ENCODE peak calls at places on chromosome 18, in five cellular contexts. I is gastrocnemius medialis; R is pons; P is stimulated activated naive CD4-positive, alpha-beta T cell; U is activated CD4-positive, alpha-beta T cell treated with anti-CD3 and anti-CD28 coated beads, Interleukin-2, amount 10 ng/mL, durations not matched to agents 24 days and 14 days. G is an unnamed sample.

GRCh38 chr18:34131008-34131407 is 93.7 kb downstream of the NOL4 start:
- DNase-seq in R (no peak), U (no peak), I (no peak), P (no peak), G (no peak)

GRCh38 chr18:58997811-58998337 is 133.2 kb downstream of the ZNF532 start:
- DNase-seq in I (peak), R (no peak), P (no peak), U (no peak), G (no peak)

GRCh38 chr18:45760443-45761036 is 36.6 kb downstream of the SLC14A1 start:
- DNase-seq in I (no peak), U (no peak), R (no peak), P (no peak), G (peak)

GRCh38 chr18:33076601-33077000 is 303.8 kb upstream of the KLHL14 start:
- DNase-seq in P (no peak), U (no peak), R (no peak), I (no peak), G (peak)

GRCh38 chr18:77089796-77090285 is 42.7 kb downstream of the MBP start:
- DNase-seq in U (no peak), P (no peak), I (no peak), R (no peak), G (no peak)

GRCh38 chr18:58505181-58505580 is 123.7 kb downstream of the ALPK2 start:
- DNase-seq in P (peak), I (no peak), U (peak), R (no peak), G (no peak)

GRCh38 chr18:48829443-48830149 is 121.2 kb downstream of the SMAD7 start:
- DNase-seq in R (no peak), I (peak), U (no peak), P (no peak), G (no peak)

GRCh38 chr18:74898965-74899364 is 301.3 kb downstream of the ZNF407 start:
- DNase-seq in P (no peak), R (peak), I (no peak), U (no peak), G (no peak)

GRCh38 chr18:69865656-69866241 is 81.9 kb downstream of the CD226 start:
- DNase-seq in U (no peak), I (no peak), R (no peak), P (no peak), G (no peak)

GRCh38 chr18:59669872-59670657 is 27.2 kb downstream of the CCBE1 start:
- DNase-seq in P (no peak), R (no peak), I (no peak), U (no peak), G (no peak)

GRCh38 chr18:6409933-6410332 is 4.8 kb downstream of the L3MBTL4 start:
- DNase-seq in U (no peak), I (no peak), R (no peak), P (no peak), G (no peak)

GRCh38 chr18:2932247-2933181 is 80.4 kb downstream of the LPIN2 start:
- DNase-seq in I (no peak), P (peak), U (peak), R (peak), G (peak)

GRCh38 chr18:51082571-51083264 is 52.7 kb downstream of the SMAD4 start:
- DNase-seq in I (no peak), P (no peak), U (no peak), R (no peak), G (no peak)